ENCODE peak calls at places on chromosomes 6 and 20, in nine cellular contexts. A is foreskin fibroblast; O is NCI-H446; L is AG09309; J is activated naive CD4-positive, alpha-beta T cell treated with anti-CD3 and anti-CD28 coated beads for 36 hours; W is nephron progenitor cell; R is ascending aorta; X is iPS-NIHi11; G is NCI-H1417. K is an unnamed sample.

GRCh38 chr6:27468334-27468733 is 4.6 kb downstream of the ZNF184 start:
- DNase-seq in A (peak), O (no peak), L (no peak), J (no peak), W (no peak), R (no peak), X (no peak), G (no peak), K (no peak)

GRCh38 chr6:166616261-166617226 is 10.5 kb downstream of the RPS6KA2 start:
- DNase-seq in A (no peak), O (no peak), L (no peak), J (no peak), W (no peak), R (peak), X (no peak), G (no peak), K (peak)

GRCh38 chr6:139378882-139379341 is 4.5 kb upstream of the CITED2 start:
- DNase-seq in A (peak), O (no peak), L (no peak), J (peak), W (no peak), R (no peak), X (no peak), G (no peak), K (no peak)

GRCh38 chr6:167238169-167238693 is 52.9 kb upstream of the UNC93A start:
- DNase-seq in A (no peak), O (no peak), L (no peak), J (no peak), W (peak), R (no peak), X (peak), G (peak), K (peak)

GRCh38 chr20:51275181-51275580 is 252.3 kb upstream of the KCNG1 start:
- DNase-seq in A (no peak), O (no peak), L (no peak), J (no peak), W (no peak), R (no peak), X (no peak), G (no peak), K (no peak)

GRCh38 chr20:53389516-53389915 is 204.1 kb downstream of the ZNF217 start:
- DNase-seq in A (no peak), O (no peak), L (no peak), J (no peak), W (no peak), R (no peak), X (no peak), G (no peak), K (no peak)

GRCh38 chr6:159114569-159114968 is 54.6 kb upstream of the FNDC1 start:
- DNase-seq in A (no peak), O (no peak), L (no peak), J (no peak), W (no peak), R (no peak), X (no peak), G (no peak), K (no peak)

GRCh38 chr6:5989141-5989723 is 17.5 kb downstream of the NRN1 start:
- DNase-seq in A (no peak), O (no peak), L (peak), J (no peak), W (no peak), R (no peak), X (no peak), G (no peak), K (no peak)

GRCh38 chr6:170124836-170125235 is 166.0 kb downstream of the DLL1 start:
- DNase-seq in A (no peak), O (no peak), L (no peak), J (no peak), W (no peak), R (peak), X (no peak), G (no peak), K (no peak)

GRCh38 chr6:137234505-137234863 is 15.3 kb upstream of the IFNGR1 start:
- DNase-seq in A (no peak), O (no peak), L (no peak), J (peak), W (no peak), R (no peak), X (no peak), G (no peak), K (no peak)

GRCh38 chr6:52307900-52308372 is 23.4 kb upstream of the MCM3 start:
- DNase-seq in A (peak), O (no peak), L (no peak), J (no peak), W (no peak), R (no peak), X (no peak), G (no peak), K (no peak)

GRCh38 chr20:62088258-62089127 is 22.8 kb upstream of the TAF4 start:
- DNase-seq in A (peak), O (no peak), L (no peak), J (no peak), W (no peak), R (no peak), X (no peak), G (peak), K (no peak)

GRCh38 chr20:58552366-58552934 is 37.3 kb upstream of the APCDD1L start:
- DNase-seq in A (no peak), O (no peak), L (no peak), J (no peak), W (no peak), R (no peak), X (no peak), G (no peak), K (no peak)

GRCh38 chr6:14658030-14658429 is 540.5 kb downstream of the CD83 start:
- DNase-seq in A (no peak), O (no peak), L (no peak), J (no peak), W (no peak), R (no peak), X (no peak), G (no peak), K (no peak)

GRCh38 chr6:157892363-157892878 is 69.4 kb downstream of the SNX9 start:
- DNase-seq in A (no peak), O (no peak), L (no peak), J (no peak), W (no peak), R (no peak), X (no peak), G (no peak), K (no peak)

GRCh38 chr6:24720131-24720603 is 1.2 kb upstream of the C6orf62 start:
- DNase-seq in A (peak), O (peak), L (no peak), J (peak), W (peak), R (peak), X (peak), G (peak), K (peak)

GRCh38 chr6:122385857-122386256 is 13.6 kb upstream of the HSF2 start:
- DNase-seq in A (no peak), O (no peak), L (no peak), J (no peak), W (no peak), R (no peak), X (no peak), G (no peak), K (no peak)

GRCh38 chr6:5833120-5833519 is 173.6 kb downstream of the NRN1 start:
- DNase-seq in A (no peak), O (no peak), L (no peak), J (no peak), W (no peak), R (no peak), X (no peak), G (no peak), K (no peak)

GRCh38 chr20:63498950-63499332 is at the start of gene EEF1A2:
- DNase-seq in A (peak), O (no peak), L (no peak), J (no peak), W (peak), R (no peak), X (peak), G (peak), K (peak)

GRCh38 chr6:49666930-49667369 is 30.3 kb upstream of the RHAG start:
- DNase-seq in A (no peak), O (no peak), L (no peak), J (no peak), W (no peak), R (no peak), X (no peak), G (no peak), K (no peak)

GRCh38 chr6:137019476-137020272 is 25.1 kb downstream of the IL20RA start:
- DNase-seq in A (no peak), O (no peak), L (no peak), J (no peak), W (no peak), R (no peak), X (no peak), G (no peak), K (no peak)

GRCh38 chr20:4060054-4060795 is 44.9 kb upstream of the RNF24 start:
- DNase-seq in A (no peak), O (no peak), L (no peak), J (no peak), W (no peak), R (peak), X (no peak), G (no peak), K (peak)

GRCh38 chr6:45626087-45626891 is 248.6 kb upstream of the SUPT3H start:
- DNase-seq in A (peak), O (no peak), L (no peak), J (peak), W (no peak), R (peak), X (no peak), G (no peak), K (no peak)

GRCh38 chr20:32969356-32970114 is 34.7 kb downstream of the SUN5 start:
- DNase-seq in A (no peak), O (no peak), L (no peak), J (no peak), W (no peak), R (peak), X (no peak), G (no peak), K (no peak)

GRCh38 chr6:50198245-50198644 is 148.5 kb upstream of the DEFB112 start:
- DNase-seq in A (no peak), O (no peak), L (no peak), J (no peak), W (no peak), R (no peak), X (peak), G (no peak), K (no peak)

GRCh38 chr6:106511274-106512047 is 117.8 kb downstream of the RTN4IP1 start:
- DNase-seq in A (peak), O (no peak), L (no peak), J (peak), W (peak), R (peak), X (peak), G (peak), K (peak)

GRCh38 chr6:5995705-5996686 is 10.7 kb downstream of the NRN1 start:
- DNase-seq in A (peak), O (no peak), L (no peak), J (peak), W (peak), R (no peak), X (peak), G (peak), K (peak)

GRCh38 chr6:107674995-107675738 is 148.9 kb downstream of the SCML4 start:
- DNase-seq in A (peak), O (peak), L (peak), J (peak), W (peak), R (peak), X (peak), G (peak), K (peak)

GRCh38 chr6:139126255-139126654 is 8.6 kb upstream of the HECA start:
- DNase-seq in A (peak), O (no peak), L (peak), J (peak), W (no peak), R (no peak), X (no peak), G (no peak), K (no peak)

GRCh38 chr6:105424177-105424783 is 21.4 kb upstream of the PREP start:
- DNase-seq in A (peak), O (peak), L (no peak), J (peak), W (peak), R (peak), X (peak), G (peak), K (peak)

GRCh38 chr20:62708591-62709536 is at the start of gene NTSR1:
- DNase-seq in A (peak), O (no peak), L (no peak), J (no peak), W (peak), R (no peak), X (peak), G (peak), K (peak)

GRCh38 chr6:157461000-157461915 is 80.3 kb downstream of the ZDHHC14 start:
- DNase-seq in A (no peak), O (no peak), L (no peak), J (peak), W (no peak), R (no peak), X (peak), G (peak), K (peak)

GRCh38 chr6:39818695-39819094 is 26.5 kb downstream of the DAAM2 start:
- DNase-seq in A (peak), O (no peak), L (no peak), J (no peak), W (no peak), R (no peak), X (no peak), G (no peak), K (no peak)

GRCh38 chr6:92380803-92381601 is 1038.4 kb downstream of the EPHA7 start:
- DNase-seq in A (no peak), O (no peak), L (no peak), J (no peak), W (no peak), R (no peak), X (no peak), G (no peak), K (no peak)

GRCh38 chr6:31880616-31881015 is 1.8 kb upstream of the SLC44A4 start:
- DNase-seq in A (no peak), O (no peak), L (no peak), J (no peak), W (no peak), R (no peak), X (no peak), G (no peak), K (no peak)

GRCh38 chr6:4358414-4359107 is 223.2 kb upstream of the ECI2 start:
- DNase-seq in A (peak), O (no peak), L (peak), J (peak), W (peak), R (peak), X (peak), G (peak), K (peak)

GRCh38 chr6:79622353-79622752 is 8.8 kb upstream of the SH3BGRL2 start:
- DNase-seq in A (no peak), O (no peak), L (no peak), J (no peak), W (no peak), R (no peak), X (no peak), G (no peak), K (peak)